ENCODE peak calls at places on chromosomes 6 and 20, in seven cellular contexts. P, Z, N, M, W, K and U are unnamed samples.

GRCh38 chr6:3830806-3831205 is 18.4 kb upstream of the FAM50B start:
- DNase-seq in Z (no peak), N (no peak), K (no peak), W (no peak), P (no peak), M (no peak), U (no peak)

GRCh38 chr6:170293881-170294755 is 3.2 kb upstream of the DLL1 start:
- DNase-seq in W (no peak), K (no peak), P (no peak), Z (no peak), M (no peak), N (peak; percentile 71), U (no peak)

GRCh38 chr6:106782524-106783265 is 153.3 kb downstream of the QRSL1 start:
- DNase-seq in N (no peak), W (no peak), M (peak; percentile 39), P (no peak), Z (no peak), K (no peak), U (no peak)

GRCh38 chr20:4217349-4217761 is 202.0 kb upstream of the RNF24 start:
- DNase-seq in K (no peak), N (peak; percentile 32), M (peak; percentile 55), Z (no peak), P (peak; percentile 33), W (no peak), U (no peak)

GRCh38 chr6:13548500-13549210 is 25.7 kb upstream of the SIRT5 start:
- DNase-seq in W (no peak), Z (no peak), M (no peak), P (no peak), K (no peak), N (no peak), U (no peak)

GRCh38 chr20:3686867-3687321 is 5.1 kb upstream of the ADAM33 start:
- DNase-seq in Z (peak; percentile 46), P (peak; percentile 76), M (peak; percentile 89), K (peak; percentile 97), W (peak; percentile 93), N (no peak), U (no peak)

GRCh38 chr20:14773486-14773885 is 436.1 kb upstream of the FLRT3 start:
- DNase-seq in W (no peak), P (no peak), N (no peak), M (no peak), K (no peak), Z (no peak), U (no peak)

GRCh38 chr20:63434599-63435378 is 37.7 kb downstream of the KCNQ2 start:
- DNase-seq in W (peak; percentile 32), N (peak; percentile 90), P (peak; percentile 16), Z (peak; percentile 90), M (peak; percentile 60), K (peak; percentile 30), U (peak; percentile 67)

GRCh38 chr6:15969236-15969778 is 159.6 kb upstream of the MYLIP start:
- DNase-seq in Z (no peak), W (no peak), N (no peak), M (no peak), K (no peak), P (no peak), U (no peak)

GRCh38 chr6:26249709-26249958 is 115.4 kb upstream of the BTN3A2 start:
- DNase-seq in M (no peak), K (no peak), W (no peak), P (no peak), N (no peak), Z (no peak), U (no peak)

GRCh38 chr6:42021847-42022754 is 28.2 kb upstream of the TAF8 start:
- DNase-seq in M (no peak), W (no peak), N (no peak), K (peak; percentile 45), P (no peak), Z (no peak), U (peak; percentile 31)

GRCh38 chr20:44714701-44715494 is at the start of gene CCN5:
- DNase-seq in W (peak; percentile 92), P (peak; percentile 88), K (peak; percentile 92), M (peak; percentile 92), Z (peak; percentile 68), N (no peak), U (no peak)

GRCh38 chr6:129575378-129576118 is 134.4 kb downstream of the ARHGAP18 start:
- DNase-seq in P (no peak), K (peak; percentile 80), W (no peak), Z (no peak), N (peak; percentile 54), M (no peak), U (no peak)

GRCh38 chr6:37359034-37359433 is 5.3 kb downstream of the RNF8 start:
- DNase-seq in N (no peak), P (no peak), K (no peak), Z (no peak), M (no peak), W (no peak), U (no peak)

GRCh38 chr20:57361517-57361916 is 10.5 kb downstream of the RAE1 start:
- DNase-seq in P (no peak), Z (no peak), W (no peak), M (no peak), N (no peak), K (peak; percentile 81), U (no peak)

GRCh38 chr6:134984821-134985220 is 34.9 kb upstream of the ALDH8A1 start:
- DNase-seq in M (no peak), Z (no peak), N (no peak), P (no peak), W (no peak), K (peak; percentile 17), U (no peak)

GRCh38 chr20:12554416-12554815 is 454.4 kb upstream of the SPTLC3 start:
- DNase-seq in P (no peak), N (no peak), K (no peak), Z (no peak), M (no peak), W (no peak), U (no peak)

GRCh38 chr6:129981598-129981997 is 36.8 kb upstream of the L3MBTL3 start:
- DNase-seq in M (no peak), K (peak; percentile 30), Z (no peak), P (no peak), W (no peak), N (no peak), U (no peak)

GRCh38 chr6:36752886-36753506 is 55.4 kb downstream of the RAB44 start:
- DNase-seq in W (peak; percentile 51), Z (no peak), N (no peak), M (no peak), K (no peak), P (no peak), U (no peak)

GRCh38 chr20:63422653-63423052 is 49.8 kb downstream of the KCNQ2 start:
- DNase-seq in Z (no peak), W (no peak), P (no peak), K (no peak), N (no peak), M (no peak), U (no peak)

GRCh38 chr6:109143191-109143590 is 47.9 kb downstream of the CEP57L1 start:
- DNase-seq in N (no peak), M (no peak), W (no peak), Z (no peak), K (peak; percentile 15), P (no peak), U (no peak)

GRCh38 chr6:5120011-5120410 is 34.9 kb downstream of the PPP1R3G start:
- DNase-seq in N (no peak), Z (no peak), M (no peak), K (no peak), P (no peak), W (no peak), U (no peak)

GRCh38 chr20:62362991-62363919 is 3.9 kb downstream of the LAMA5 start:
- DNase-seq in K (no peak), Z (peak; percentile 75), N (peak; percentile 67), W (no peak), P (no peak), M (peak; percentile 44), U (no peak)

GRCh38 chr6:82988904-82989303 is 76.7 kb downstream of the UBE3D start:
- DNase-seq in P (no peak), W (no peak), N (no peak), K (peak; percentile 11), Z (no peak), M (no peak), U (no peak)

DNA sequence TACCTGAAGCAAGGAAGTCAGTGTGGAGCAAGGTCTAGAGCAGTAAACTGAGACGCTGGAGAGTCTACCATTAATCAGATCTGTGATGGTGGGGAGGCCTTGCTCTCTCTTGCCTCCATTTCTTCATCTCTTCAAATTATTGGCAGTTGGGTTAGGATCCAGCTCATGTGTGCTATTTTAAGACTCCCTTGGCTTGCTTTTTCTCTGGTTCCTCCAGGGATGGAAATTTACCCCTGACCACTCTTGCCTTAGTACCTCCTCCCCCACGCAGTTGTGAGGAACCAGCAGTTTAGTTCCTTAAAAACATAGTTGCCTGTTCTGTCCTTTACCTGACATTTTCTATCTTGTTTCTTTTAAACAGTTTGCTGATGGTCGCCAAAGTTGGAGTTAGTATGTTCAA is 7.4 kb downstream of the TMEM14C start:
- DNase-seq in Z (no peak), M (no peak), W (no peak), K (no peak), N (no peak), P (no peak), U (no peak)
- H3K27ac ChIP-seq in Z (no peak overlapping the region), M (no peak overlapping the region), W (no peak overlapping the region), K (no peak overlapping the region), N (no peak overlapping the region), P (no peak overlapping the region), U (no peak overlapping the region)

DNA sequence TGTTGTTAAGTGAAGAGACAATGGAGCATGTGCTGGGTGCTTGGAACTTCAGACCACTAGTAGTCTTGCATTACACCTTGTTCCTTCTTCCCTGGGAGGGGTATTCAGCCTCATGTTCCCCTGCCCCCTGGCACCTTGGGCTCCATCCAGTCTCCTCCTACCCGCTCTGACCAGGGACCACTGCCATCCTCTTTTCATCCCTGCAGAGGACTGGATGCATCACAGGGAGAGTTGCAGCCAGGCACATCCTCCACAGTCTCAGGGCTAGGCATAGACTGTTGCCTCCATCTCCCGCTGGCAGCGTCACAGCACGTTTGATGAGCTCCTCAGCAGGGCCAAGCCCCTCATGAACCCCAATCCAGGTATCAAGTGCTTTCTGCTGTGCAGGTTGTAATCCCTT is 1.3 kb upstream of the TAAR8 start:
- DNase-seq in M (no peak), N (no peak), P (no peak), K (no peak), Z (no peak), W (no peak), U (no peak)
- H3K27ac ChIP-seq in M (no peak overlapping the region), N (no peak overlapping the region), P (no peak overlapping the region), K (no peak overlapping the region), Z (no peak overlapping the region), W (no peak overlapping the region), U (no peak overlapping the region)

GRCh38 chr6:157724138-157724537 is 98.9 kb upstream of the SNX9 start:
- DNase-seq in Z (no peak), N (no peak), W (no peak), K (no peak), M (no peak), P (no peak), U (no peak)
- H3K27ac ChIP-seq in Z (no peak overlapping the region), N (no peak overlapping the region), W (no peak overlapping the region), K (no peak overlapping the region), M (no peak overlapping the region), P (no peak overlapping the region), U (no peak overlapping the region)

GRCh38 chr6:33624856-33625255 is 3.7 kb downstream of the ITPR3 start:
- DNase-seq in Z (no peak), W (no peak), P (no peak), N (no peak), K (no peak), M (no peak), U (no peak)
- H3K27ac ChIP-seq in Z (no peak overlapping the region), W (no peak overlapping the region), P (peak overlapping the region; percentile 67), N (no peak overlapping the region), K (no peak overlapping the region), M (no peak overlapping the region), U (no peak overlapping the region)

GRCh38 chr20:36645353-36645752 is 643 bp downstream of the SLA2 start:
- DNase-seq in P (no peak), N (no peak), K (no peak), M (no peak), Z (no peak), W (no peak), U (no peak)
- H3K27ac ChIP-seq in P (peak overlapping the region; percentile 68), N (no peak overlapping the region), K (no peak overlapping the region), M (peak overlapping the region; percentile 65), Z (no peak overlapping the region), W (no peak overlapping the region), U (peak overlapping the region; percentile 64)